ENCODE peak calls at places on chromosome 15, in four cellular contexts. A, X, M and U are unnamed samples.
A peak's percentile ranks its signal among the peaks of the same experiment; 100 is the strongest.

GRCh38 chr15:100929641-100930042 is 10.5 kb downstream of the LRRK1 start:
- DNase-seq in A (no peak), X (no peak), M (peak; percentile 92), U (peak; percentile 39)

GRCh38 chr15:90872481-90873184 is 4.2 kb downstream of the FURIN start:
- DNase-seq in A (peak; percentile 67), X (peak; percentile 83), M (no peak), U (peak; percentile 75)

GRCh38 chr15:90190606-90191343 is 10.4 kb upstream of the SEMA4B start:
- DNase-seq in A (no peak), X (no peak), M (peak; percentile 80), U (peak; percentile 38)

GRCh38 chr15:78716651-78717050 is 75.6 kb upstream of the CHRNB4 start:
- DNase-seq in A (no peak), X (peak; percentile 25), M (no peak), U (no peak)

GRCh38 chr15:58203537-58203936 is 65.4 kb downstream of the AQP9 start:
- DNase-seq in A (no peak), X (peak; percentile 98), M (no peak), U (no peak)

GRCh38 chr15:46413799-46414198 is 779.0 kb downstream of the SQOR start:
- DNase-seq in A (no peak), X (peak; percentile 68), M (no peak), U (no peak)

GRCh38 chr15:55907797-55908196 is 85.6 kb downstream of the NEDD4 start:
- DNase-seq in A (no peak), X (peak; percentile 97), M (no peak), U (no peak)

GRCh38 chr15:45143946-45144345 is 14.2 kb downstream of the DUOX1 start:
- DNase-seq in A (no peak), X (no peak), M (no peak), U (no peak)

GRCh38 chr15:71044006-71044405 is 71.3 kb upstream of the THSD4 start:
- DNase-seq in A (no peak), X (peak; percentile 83), M (no peak), U (no peak)

GRCh38 chr15:55868707-55869106 is 124.7 kb downstream of the NEDD4 start:
- DNase-seq in A (no peak), X (no peak), M (no peak), U (no peak)

GRCh38 chr15:60115579-60116415 is 111.7 kb downstream of the FOXB1 start:
- DNase-seq in A (no peak), X (peak; percentile 14), M (no peak), U (peak; percentile 70)

GRCh38 chr15:60840703-60841411 is 361.9 kb upstream of the ICE2 start:
- DNase-seq in A (no peak), X (no peak), M (no peak), U (no peak)

GRCh38 chr15:92608866-92609700 is 46.5 kb downstream of the FAM174B start:
- DNase-seq in A (no peak), X (no peak), M (no peak), U (no peak)

GRCh38 chr15:69751575-69751974 is 299.0 kb downstream of the RPLP1 start:
- DNase-seq in A (no peak), X (peak; percentile 6), M (no peak), U (no peak)

GRCh38 chr15:89307046-89307587 is 27.5 kb downstream of the POLG start:
- DNase-seq in A (no peak), X (peak; percentile 70), M (no peak), U (no peak)

GRCh38 chr15:39502048-39502447 is 78.8 kb upstream of the THBS1 start:
- DNase-seq in A (no peak), X (no peak), M (no peak), U (no peak)

GRCh38 chr15:34647569-34648334 is 64.3 kb upstream of the GOLGA8B start:
- DNase-seq in A (no peak), X (peak; percentile 25), M (no peak), U (peak; percentile 4)

GRCh38 chr15:32029409-32029861 is 880 bp upstream of the CHRNA7 start:
- DNase-seq in A (peak; percentile 50), X (peak; percentile 1), M (no peak), U (peak; percentile 39)

GRCh38 chr15:92599394-92599970 is 56.1 kb downstream of the FAM174B start:
- DNase-seq in A (no peak), X (no peak), M (no peak), U (no peak)

GRCh38 chr15:69810441-69811071 is 287.2 kb downstream of the TLE3 start:
- DNase-seq in A (peak; percentile 67), X (no peak), M (no peak), U (no peak)

GRCh38 chr15:68630836-68631235 is 52.0 kb downstream of the CORO2B start:
- DNase-seq in A (no peak), X (no peak), M (peak; percentile 73), U (no peak)

GRCh38 chr15:51321316-51321715 is 17.1 kb downstream of the CYP19A1 start:
- DNase-seq in A (no peak), X (no peak), M (no peak), U (no peak)

GRCh38 chr15:66772967-66773873 is 71.2 kb downstream of the SMAD6 start:
- DNase-seq in A (peak; percentile 61), X (peak; percentile 63), M (no peak), U (peak; percentile 71)

GRCh38 chr15:72907733-72908132 is 124.2 kb upstream of the ADPGK start:
- DNase-seq in A (no peak), X (no peak), M (no peak), U (no peak)

GRCh38 chr15:31758126-31758525 is 272.2 kb upstream of the CHRNA7 start:
- DNase-seq in A (peak; percentile 82), X (peak; percentile 2), M (peak; percentile 8), U (peak; percentile 72)

GRCh38 chr15:52288051-52288942 is 7.3 kb downstream of the MYO5C start:
- DNase-seq in A (no peak), X (peak; percentile 23), M (no peak), U (peak; percentile 79)

GRCh38 chr15:34109775-34110663 is 8.1 kb downstream of the PGBD4 start:
- DNase-seq in A (no peak), X (peak; percentile 68), M (peak; percentile 49), U (no peak)

GRCh38 chr15:93948728-93949127 is 282.6 kb upstream of the MCTP2 start:
- DNase-seq in A (no peak), X (no peak), M (no peak), U (no peak)

GRCh38 chr15:35874260-35874905 is 328.4 kb upstream of the DPH6 start:
- DNase-seq in A (no peak), X (peak; percentile 87), M (no peak), U (no peak)

GRCh38 chr15:79032656-79033055 is 57.9 kb downstream of the RASGRF1 start:
- DNase-seq in A (no peak), X (no peak), M (no peak), U (no peak)

GRCh38 chr15:85415779-85416178 is 35.4 kb downstream of the AKAP13 start:
- DNase-seq in A (no peak), X (peak; percentile 25), M (no peak), U (no peak)

GRCh38 chr15:85412956-85413854 is 32.8 kb downstream of the AKAP13 start:
- DNase-seq in A (peak; percentile 65), X (peak; percentile 94), M (peak; percentile 90), U (peak; percentile 85)

GRCh38 chr15:85414991-85415390 is 34.6 kb downstream of the AKAP13 start:
- DNase-seq in A (no peak), X (no peak), M (no peak), U (no peak)

GRCh38 chr15:85414037-85414436 is 33.6 kb downstream of the AKAP13 start:
- DNase-seq in A (no peak), X (no peak), M (no peak), U (no peak)

DNA sequence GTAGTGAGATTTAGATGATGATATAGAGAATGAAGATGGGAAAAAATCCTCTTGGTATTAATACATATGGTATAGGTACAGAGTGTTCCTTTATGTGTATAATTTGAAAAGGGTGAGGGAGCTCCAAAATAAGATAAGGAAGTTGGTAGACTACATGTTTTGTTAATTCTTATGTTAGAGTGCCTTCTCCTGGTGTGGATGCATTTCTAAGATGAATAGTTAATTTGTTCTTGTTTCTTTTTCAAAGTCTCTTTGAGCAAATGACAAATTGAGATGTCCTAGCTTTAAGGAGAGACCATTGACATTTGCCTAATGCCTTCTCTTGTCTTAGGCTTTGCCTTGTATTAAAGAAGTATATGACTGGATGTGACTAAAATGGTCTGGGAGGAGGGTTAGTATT is 34.1 kb downstream of the AKAP13 start:
- DNase-seq in A (no peak), X (peak; percentile 47), M (no peak), U (no peak)
- TF ChIP-seq CTCF in A (peak; percentile 34), X (no peak), M (peak; percentile 71), U (peak; percentile 49)

DNA sequence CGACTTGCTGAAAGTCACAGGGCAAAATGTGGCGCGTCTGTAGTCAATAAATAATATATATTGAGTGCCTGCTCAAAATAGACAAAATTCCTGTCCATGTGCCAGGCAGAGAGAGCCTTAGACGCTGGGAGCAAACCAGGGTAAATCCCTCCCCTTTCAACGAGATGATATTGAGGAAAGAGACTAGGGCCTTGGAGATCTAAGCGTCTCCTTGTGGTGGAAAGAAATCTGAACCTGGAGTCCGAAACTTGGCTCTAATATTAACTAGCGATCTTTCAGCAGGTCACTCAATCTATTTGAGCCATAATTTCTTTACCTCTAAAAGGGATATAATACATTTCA is 348 bp upstream of the DPP8 start:
- DNase-seq in A (no peak), X (no peak), M (no peak), U (no peak)
- TF ChIP-seq CTCF in A (no peak), X (no peak), M (peak; percentile 47), U (no peak)

DNA sequence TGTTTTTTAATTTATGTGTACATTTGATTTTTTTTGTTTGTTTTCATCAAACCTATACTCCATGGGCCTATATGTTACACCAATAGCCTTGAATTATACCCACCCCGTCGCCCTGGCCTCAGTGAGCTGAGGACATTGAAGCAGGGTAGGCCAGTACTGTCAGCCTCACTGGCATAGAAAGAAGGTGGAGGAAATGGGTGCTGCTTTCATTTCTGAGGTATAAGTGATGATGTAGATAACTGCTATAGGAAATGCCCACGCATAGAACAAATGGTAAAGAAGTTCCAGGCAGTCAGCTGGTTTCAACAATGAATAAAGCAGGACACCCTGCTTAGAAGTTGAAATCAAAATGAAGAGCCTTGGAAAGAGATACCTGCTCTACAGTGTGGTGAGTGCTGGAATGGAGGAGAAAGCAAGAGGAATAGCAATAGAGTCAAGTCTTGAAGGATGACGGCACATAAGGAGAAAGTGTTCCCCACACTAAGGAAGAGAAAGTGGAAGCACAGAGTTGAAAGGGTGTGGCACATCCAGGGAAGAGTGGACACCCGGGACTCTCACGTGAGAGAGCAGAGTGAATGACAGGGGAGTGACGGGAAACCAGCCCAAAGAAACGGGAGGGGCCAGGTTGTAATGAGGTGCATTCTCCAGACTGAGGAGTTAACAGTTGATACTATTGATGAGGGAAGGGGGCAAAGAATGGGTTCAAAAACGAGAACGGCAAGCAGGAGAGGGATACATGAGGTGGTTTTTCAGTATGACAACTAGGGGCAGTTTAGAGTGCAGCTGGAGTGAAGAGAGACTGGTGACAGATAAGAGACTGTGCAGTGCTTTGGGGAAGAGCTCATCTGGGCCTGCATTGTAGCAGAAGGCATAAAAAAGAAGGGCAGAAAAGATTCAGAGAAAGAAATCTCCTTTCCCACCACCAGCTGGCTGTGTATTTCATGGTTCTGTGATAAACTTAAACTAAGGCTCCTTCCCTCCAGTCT is 70.5 kb downstream of the KLHL25 start:
- DNase-seq in A (no peak), X (no peak), M (no peak), U (no peak)
- TF ChIP-seq CTCF in A (no peak), X (no peak), M (no peak), U (no peak)

DNA sequence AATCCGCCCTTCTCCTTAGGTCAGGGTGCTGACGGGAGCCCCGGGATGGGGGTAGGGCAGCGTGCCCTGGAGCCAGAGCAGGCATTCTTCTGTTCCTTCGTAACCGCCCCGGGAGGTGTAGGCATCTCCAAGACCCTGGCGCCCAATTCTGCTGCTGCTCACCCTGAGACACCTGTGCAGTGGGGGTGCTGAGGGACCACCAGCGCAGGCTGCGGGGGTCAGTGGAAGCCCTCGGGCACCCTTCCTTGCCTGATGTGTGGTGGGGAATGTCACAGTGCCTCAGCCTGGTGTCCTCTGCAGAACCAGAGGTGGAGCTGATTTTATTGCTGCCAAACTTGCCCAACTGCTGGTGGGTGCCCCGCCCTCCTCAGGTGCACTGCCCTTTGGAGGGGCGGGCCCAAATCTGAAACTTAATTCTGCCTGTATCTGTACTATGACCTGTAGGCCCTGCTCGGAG is 7.3 kb downstream of the CSK start:
- DNase-seq in A (no peak), X (no peak), M (peak; percentile 72), U (peak; percentile 38)
- TF ChIP-seq CTCF in A (no peak), X (no peak), M (no peak), U (no peak)